ENCODE peak calls at places on chromosomes 6 and 20, in five cellular contexts. One of them, this sample, is unnamed.

GRCh38 chr6:52801188-52801841 is 2.3 kb downstream of the GSTA1 start:
- DNase-seq in GM12878: no peak
- DNase-seq in HepG2: peak; percentile 44
- DNase-seq in K562: no peak
- DNase-seq in GM12892: no peak
- DNase-seq in this sample: no peak

GRCh38 chr20:36307412-36308317 is 1.5 kb downstream of the DLGAP4 start:
- DNase-seq in GM12878: no peak
- DNase-seq in HepG2: no peak
- DNase-seq in K562: no peak
- DNase-seq in GM12892: no peak
- DNase-seq in this sample: no peak

GRCh38 chr6:111122458-111123286 is 35.4 kb downstream of the SLC16A10 start:
- DNase-seq in GM12878: no peak
- DNase-seq in HepG2: no peak
- DNase-seq in K562: no peak
- DNase-seq in GM12892: no peak
- DNase-seq in this sample: no peak

GRCh38 chr6:106112446-106112845 is 26.3 kb downstream of the PRDM1 start:
- DNase-seq in GM12878: no peak
- DNase-seq in HepG2: no peak
- DNase-seq in K562: no peak
- DNase-seq in GM12892: no peak
- DNase-seq in this sample: no peak

GRCh38 chr20:7817286-7817685 is 123.0 kb downstream of the HAO1 start:
- DNase-seq in GM12878: no peak
- DNase-seq in HepG2: no peak
- DNase-seq in K562: no peak
- DNase-seq in GM12892: no peak
- DNase-seq in this sample: no peak

GRCh38 chr20:61448396-61448795 is 196.3 kb downstream of the CDH4 start:
- DNase-seq in GM12878: no peak
- DNase-seq in HepG2: no peak
- DNase-seq in K562: no peak
- DNase-seq in GM12892: no peak
- DNase-seq in this sample: no peak

GRCh38 chr6:89797317-89797716 is 22.3 kb downstream of the MDN1 start:
- DNase-seq in GM12878: no peak
- DNase-seq in HepG2: no peak
- DNase-seq in K562: peak; percentile 74
- DNase-seq in GM12892: no peak
- DNase-seq in this sample: no peak

GRCh38 chr6:20572940-20573339 is 38.7 kb downstream of the CDKAL1 start:
- DNase-seq in GM12878: no peak
- DNase-seq in HepG2: peak; percentile 51
- DNase-seq in K562: no peak
- DNase-seq in GM12892: no peak
- DNase-seq in this sample: no peak

GRCh38 chr20:49594143-49594928 is 26.4 kb upstream of the PTGIS start:
- DNase-seq in GM12878: no peak
- DNase-seq in HepG2: no peak
- DNase-seq in K562: no peak
- DNase-seq in GM12892: no peak
- DNase-seq in this sample: no peak

GRCh38 chr6:165847407-165848098 is 184.5 kb upstream of the PDE10A start:
- DNase-seq in GM12878: no peak
- DNase-seq in HepG2: no peak
- DNase-seq in K562: peak; percentile 20
- DNase-seq in GM12892: no peak
- DNase-seq in this sample: no peak

GRCh38 chr20:25257756-25258462 is 10.0 kb downstream of the PYGB start:
- DNase-seq in GM12878: no peak
- DNase-seq in HepG2: no peak
- DNase-seq in K562: peak; percentile 16
- DNase-seq in GM12892: no peak
- DNase-seq in this sample: no peak

GRCh38 chr6:27505209-27506027 is 32.5 kb upstream of the ZNF184 start:
- DNase-seq in GM12878: peak; percentile 63
- DNase-seq in HepG2: peak; percentile 86
- DNase-seq in K562: peak; percentile 92
- DNase-seq in GM12892: no peak
- DNase-seq in this sample: no peak
- TF ChIP-seq TAF1 in GM12878: no peak
- TF ChIP-seq TAF1 in HepG2: no peak
- TF ChIP-seq TAF1 in K562: no peak
- TF ChIP-seq TAF1 in GM12892: no peak
- TF ChIP-seq TAF1 in this sample: no peak

GRCh38 chr6:153862139-153862538 is 176.9 kb upstream of the OPRM1 start:
- DNase-seq in GM12878: no peak
- DNase-seq in HepG2: no peak
- DNase-seq in K562: no peak
- DNase-seq in GM12892: no peak
- DNase-seq in this sample: no peak

GRCh38 chr6:153856929-153857376 is 182.1 kb upstream of the OPRM1 start:
- DNase-seq in GM12878: no peak
- DNase-seq in HepG2: no peak
- DNase-seq in K562: no peak
- DNase-seq in GM12892: no peak
- DNase-seq in this sample: no peak

GRCh38 chr6:153858529-153858928 is 180.5 kb upstream of the OPRM1 start:
- DNase-seq in GM12878: no peak
- DNase-seq in HepG2: no peak
- DNase-seq in K562: no peak
- DNase-seq in GM12892: no peak
- DNase-seq in this sample: no peak
- TF ChIP-seq TAF1 in GM12878: no peak
- TF ChIP-seq TAF1 in HepG2: no peak
- TF ChIP-seq TAF1 in K562: no peak
- TF ChIP-seq TAF1 in GM12892: no peak
- TF ChIP-seq TAF1 in this sample: no peak

GRCh38 chr6:148747493-148748160 is 797 bp downstream of the UST start:
- DNase-seq in GM12878: no peak
- DNase-seq in HepG2: no peak
- DNase-seq in K562: no peak
- DNase-seq in GM12892: no peak
- DNase-seq in this sample: no peak
- TF ChIP-seq TAF1 in GM12878: no peak
- TF ChIP-seq TAF1 in HepG2: no peak
- TF ChIP-seq TAF1 in K562: no peak
- TF ChIP-seq TAF1 in GM12892: no peak
- TF ChIP-seq TAF1 in this sample: no peak

GRCh38 chr20:34389206-34389953 is 26.3 kb downstream of the ITCH start:
- DNase-seq in GM12878: no peak
- DNase-seq in HepG2: no peak
- DNase-seq in K562: peak; percentile 6
- DNase-seq in GM12892: no peak
- DNase-seq in this sample: no peak
- TF ChIP-seq TAF1 in GM12878: no peak
- TF ChIP-seq TAF1 in HepG2: no peak
- TF ChIP-seq TAF1 in K562: no peak
- TF ChIP-seq TAF1 in GM12892: no peak
- TF ChIP-seq TAF1 in this sample: no peak